ENCODE peak calls at places on chromosomes 7 and 10, in seven cellular contexts. One of them, this sample, is unnamed.

GRCh38 chr7:20647051-20647450 is 31.6 kb downstream of the ABCB5 start:
- DNase-seq in amniotic stem cell: no peak
- DNase-seq in WTC11: no peak
- DNase-seq in GF-D8: no peak
- DNase-seq in activated CD8-positive, alpha-beta memory T cell treated with anti-CD3 and anti-CD28 coated beads, Interleukin-2, amount 50 U/mL, for 48 hours: no peak
- DNase-seq in Kasumi-1: no peak
- DNase-seq in SW480: no peak
- DNase-seq in this sample: no peak

GRCh38 chr10:25028711-25029110 is 12.3 kb downstream of the THNSL1 start:
- DNase-seq in amniotic stem cell: no peak
- DNase-seq in WTC11: no peak
- DNase-seq in GF-D8: no peak
- DNase-seq in activated CD8-positive, alpha-beta memory T cell treated with anti-CD3 and anti-CD28 coated beads, Interleukin-2, amount 50 U/mL, for 48 hours: no peak
- DNase-seq in Kasumi-1: no peak
- DNase-seq in SW480: no peak
- DNase-seq in this sample: no peak

GRCh38 chr7:13262929-13263530 is 575.6 kb downstream of the ARL4A start:
- DNase-seq in amniotic stem cell: no peak
- DNase-seq in WTC11: no peak
- DNase-seq in GF-D8: no peak
- DNase-seq in activated CD8-positive, alpha-beta memory T cell treated with anti-CD3 and anti-CD28 coated beads, Interleukin-2, amount 50 U/mL, for 48 hours: no peak
- DNase-seq in Kasumi-1: peak; percentile 27
- DNase-seq in SW480: peak; percentile 67
- DNase-seq in this sample: no peak

GRCh38 chr7:7924303-7924702 is 44.3 kb upstream of the GLCCI1 start:
- DNase-seq in amniotic stem cell: no peak
- DNase-seq in WTC11: no peak
- DNase-seq in GF-D8: no peak
- DNase-seq in activated CD8-positive, alpha-beta memory T cell treated with anti-CD3 and anti-CD28 coated beads, Interleukin-2, amount 50 U/mL, for 48 hours: no peak
- DNase-seq in Kasumi-1: no peak
- DNase-seq in SW480: no peak
- DNase-seq in this sample: no peak

GRCh38 chr7:158824028-158824427 is 5.3 kb downstream of the ESYT2 start:
- DNase-seq in amniotic stem cell: no peak
- DNase-seq in WTC11: no peak
- DNase-seq in GF-D8: peak; percentile 96
- DNase-seq in activated CD8-positive, alpha-beta memory T cell treated with anti-CD3 and anti-CD28 coated beads, Interleukin-2, amount 50 U/mL, for 48 hours: peak; percentile 60
- DNase-seq in Kasumi-1: peak; percentile 98
- DNase-seq in SW480: no peak
- DNase-seq in this sample: no peak

GRCh38 chr7:477626-478220 is 41.9 kb downstream of the PDGFA start:
- DNase-seq in amniotic stem cell: no peak
- DNase-seq in WTC11: no peak
- DNase-seq in GF-D8: no peak
- DNase-seq in activated CD8-positive, alpha-beta memory T cell treated with anti-CD3 and anti-CD28 coated beads, Interleukin-2, amount 50 U/mL, for 48 hours: no peak
- DNase-seq in Kasumi-1: no peak
- DNase-seq in SW480: no peak
- DNase-seq in this sample: peak; percentile 82

GRCh38 chr10:122307669-122308486 is 36.8 kb downstream of the BTBD16 start:
- DNase-seq in amniotic stem cell: peak; percentile 88
- DNase-seq in WTC11: no peak
- DNase-seq in GF-D8: no peak
- DNase-seq in activated CD8-positive, alpha-beta memory T cell treated with anti-CD3 and anti-CD28 coated beads, Interleukin-2, amount 50 U/mL, for 48 hours: no peak
- DNase-seq in Kasumi-1: no peak
- DNase-seq in SW480: peak; percentile 74
- DNase-seq in this sample: no peak

GRCh38 chr7:44391171-44391570 is 65.8 kb upstream of the CAMK2B start:
- DNase-seq in amniotic stem cell: no peak
- DNase-seq in WTC11: no peak
- DNase-seq in GF-D8: no peak
- DNase-seq in activated CD8-positive, alpha-beta memory T cell treated with anti-CD3 and anti-CD28 coated beads, Interleukin-2, amount 50 U/mL, for 48 hours: peak; percentile 25
- DNase-seq in Kasumi-1: no peak
- DNase-seq in SW480: no peak
- DNase-seq in this sample: peak; percentile 55

GRCh38 chr7:34939175-34939574 is 98.1 kb downstream of the DPY19L1 start:
- DNase-seq in amniotic stem cell: no peak
- DNase-seq in WTC11: no peak
- DNase-seq in GF-D8: no peak
- DNase-seq in activated CD8-positive, alpha-beta memory T cell treated with anti-CD3 and anti-CD28 coated beads, Interleukin-2, amount 50 U/mL, for 48 hours: no peak
- DNase-seq in Kasumi-1: no peak
- DNase-seq in SW480: no peak
- DNase-seq in this sample: no peak

GRCh38 chr10:49397036-49397999 is 1.4 kb upstream of the DRGX start:
- DNase-seq in amniotic stem cell: no peak
- DNase-seq in WTC11: peak; percentile 49
- DNase-seq in GF-D8: no peak
- DNase-seq in activated CD8-positive, alpha-beta memory T cell treated with anti-CD3 and anti-CD28 coated beads, Interleukin-2, amount 50 U/mL, for 48 hours: no peak
- DNase-seq in Kasumi-1: no peak
- DNase-seq in SW480: no peak
- DNase-seq in this sample: no peak

GRCh38 chr7:19080076-19080475 is 37.4 kb downstream of the TWIST1 start:
- DNase-seq in amniotic stem cell: no peak
- DNase-seq in WTC11: no peak
- DNase-seq in GF-D8: no peak
- DNase-seq in activated CD8-positive, alpha-beta memory T cell treated with anti-CD3 and anti-CD28 coated beads, Interleukin-2, amount 50 U/mL, for 48 hours: no peak
- DNase-seq in Kasumi-1: no peak
- DNase-seq in SW480: no peak
- DNase-seq in this sample: no peak

GRCh38 chr7:29547465-29547864 is 16.2 kb upstream of the PRR15 start:
- DNase-seq in amniotic stem cell: no peak
- DNase-seq in WTC11: no peak
- DNase-seq in GF-D8: no peak
- DNase-seq in activated CD8-positive, alpha-beta memory T cell treated with anti-CD3 and anti-CD28 coated beads, Interleukin-2, amount 50 U/mL, for 48 hours: no peak
- DNase-seq in Kasumi-1: no peak
- DNase-seq in SW480: no peak
- DNase-seq in this sample: no peak

GRCh38 chr10:85008493-85009181 is 680.2 kb downstream of the CCSER2 start:
- DNase-seq in amniotic stem cell: no peak
- DNase-seq in WTC11: no peak
- DNase-seq in GF-D8: no peak
- DNase-seq in activated CD8-positive, alpha-beta memory T cell treated with anti-CD3 and anti-CD28 coated beads, Interleukin-2, amount 50 U/mL, for 48 hours: no peak
- DNase-seq in Kasumi-1: no peak
- DNase-seq in SW480: no peak
- DNase-seq in this sample: no peak

GRCh38 chr7:138924551-138925225 is 56.5 kb downstream of the KIAA1549 start:
- DNase-seq in amniotic stem cell: no peak
- DNase-seq in WTC11: no peak
- DNase-seq in GF-D8: no peak
- DNase-seq in activated CD8-positive, alpha-beta memory T cell treated with anti-CD3 and anti-CD28 coated beads, Interleukin-2, amount 50 U/mL, for 48 hours: no peak
- DNase-seq in Kasumi-1: no peak
- DNase-seq in SW480: no peak
- DNase-seq in this sample: no peak

GRCh38 chr10:70174058-70174741 is 3.9 kb upstream of the SAR1A start:
- DNase-seq in amniotic stem cell: no peak
- DNase-seq in WTC11: no peak
- DNase-seq in GF-D8: peak; percentile 26
- DNase-seq in activated CD8-positive, alpha-beta memory T cell treated with anti-CD3 and anti-CD28 coated beads, Interleukin-2, amount 50 U/mL, for 48 hours: no peak
- DNase-seq in Kasumi-1: no peak
- DNase-seq in SW480: peak; percentile 36
- DNase-seq in this sample: no peak

GRCh38 chr10:12417341-12417740 is 68.0 kb downstream of the CAMK1D start:
- DNase-seq in amniotic stem cell: no peak
- DNase-seq in WTC11: no peak
- DNase-seq in GF-D8: no peak
- DNase-seq in activated CD8-positive, alpha-beta memory T cell treated with anti-CD3 and anti-CD28 coated beads, Interleukin-2, amount 50 U/mL, for 48 hours: no peak
- DNase-seq in Kasumi-1: no peak
- DNase-seq in SW480: no peak
- DNase-seq in this sample: no peak

GRCh38 chr7:97025983-97026704 is 1.5 kb upstream of the DLX5 start:
- DNase-seq in amniotic stem cell: no peak
- DNase-seq in WTC11: no peak
- DNase-seq in GF-D8: no peak
- DNase-seq in activated CD8-positive, alpha-beta memory T cell treated with anti-CD3 and anti-CD28 coated beads, Interleukin-2, amount 50 U/mL, for 48 hours: peak; percentile 60
- DNase-seq in Kasumi-1: peak; percentile 45
- DNase-seq in SW480: no peak
- DNase-seq in this sample: no peak

GRCh38 chr7:33054261-33054964 is 8.2 kb downstream of the NT5C3A start:
- DNase-seq in amniotic stem cell: no peak
- DNase-seq in WTC11: no peak
- DNase-seq in GF-D8: peak; percentile 58
- DNase-seq in activated CD8-positive, alpha-beta memory T cell treated with anti-CD3 and anti-CD28 coated beads, Interleukin-2, amount 50 U/mL, for 48 hours: no peak
- DNase-seq in Kasumi-1: peak; percentile 30
- DNase-seq in SW480: no peak
- DNase-seq in this sample: no peak

GRCh38 chr10:102647433-102648268 is 3.4 kb downstream of the TRIM8 start:
- DNase-seq in amniotic stem cell: no peak
- DNase-seq in WTC11: no peak
- DNase-seq in GF-D8: no peak
- DNase-seq in activated CD8-positive, alpha-beta memory T cell treated with anti-CD3 and anti-CD28 coated beads, Interleukin-2, amount 50 U/mL, for 48 hours: no peak
- DNase-seq in Kasumi-1: no peak
- DNase-seq in SW480: no peak
- DNase-seq in this sample: no peak

GRCh38 chr10:4359003-4359402 is 467.0 kb upstream of the AKR1E2 start:
- DNase-seq in amniotic stem cell: no peak
- DNase-seq in WTC11: peak; percentile 21
- DNase-seq in GF-D8: no peak
- DNase-seq in activated CD8-positive, alpha-beta memory T cell treated with anti-CD3 and anti-CD28 coated beads, Interleukin-2, amount 50 U/mL, for 48 hours: no peak
- DNase-seq in Kasumi-1: no peak
- DNase-seq in SW480: no peak
- DNase-seq in this sample: no peak

GRCh38 chr10:79321494-79321882 is 25.8 kb upstream of the PPIF start:
- DNase-seq in amniotic stem cell: no peak
- DNase-seq in WTC11: no peak
- DNase-seq in GF-D8: no peak
- DNase-seq in activated CD8-positive, alpha-beta memory T cell treated with anti-CD3 and anti-CD28 coated beads, Interleukin-2, amount 50 U/mL, for 48 hours: no peak
- DNase-seq in Kasumi-1: no peak
- DNase-seq in SW480: no peak
- DNase-seq in this sample: no peak

GRCh38 chr10:71486465-71487114 is 89.9 kb downstream of the CDH23 start:
- DNase-seq in amniotic stem cell: no peak
- DNase-seq in WTC11: peak; percentile 90
- DNase-seq in GF-D8: no peak
- DNase-seq in activated CD8-positive, alpha-beta memory T cell treated with anti-CD3 and anti-CD28 coated beads, Interleukin-2, amount 50 U/mL, for 48 hours: peak; percentile 82
- DNase-seq in Kasumi-1: peak; percentile 51
- DNase-seq in SW480: peak; percentile 13
- DNase-seq in this sample: no peak

GRCh38 chr10:131310904-131311660 is 439 bp downstream of the TCERG1L start:
- DNase-seq in amniotic stem cell: no peak
- DNase-seq in WTC11: no peak
- DNase-seq in GF-D8: no peak
- DNase-seq in activated CD8-positive, alpha-beta memory T cell treated with anti-CD3 and anti-CD28 coated beads, Interleukin-2, amount 50 U/mL, for 48 hours: no peak
- DNase-seq in Kasumi-1: no peak
- DNase-seq in SW480: no peak
- DNase-seq in this sample: peak; percentile 88

GRCh38 chr10:11181996-11182395 is 164.3 kb downstream of the CELF2 start:
- DNase-seq in amniotic stem cell: no peak
- DNase-seq in WTC11: no peak
- DNase-seq in GF-D8: no peak
- DNase-seq in activated CD8-positive, alpha-beta memory T cell treated with anti-CD3 and anti-CD28 coated beads, Interleukin-2, amount 50 U/mL, for 48 hours: no peak
- DNase-seq in Kasumi-1: no peak
- DNase-seq in SW480: no peak
- DNase-seq in this sample: no peak

GRCh38 chr10:17005621-17006566 is 123.7 kb downstream of the CUBN start:
- DNase-seq in amniotic stem cell: no peak
- DNase-seq in WTC11: no peak
- DNase-seq in GF-D8: no peak
- DNase-seq in activated CD8-positive, alpha-beta memory T cell treated with anti-CD3 and anti-CD28 coated beads, Interleukin-2, amount 50 U/mL, for 48 hours: no peak
- DNase-seq in Kasumi-1: no peak
- DNase-seq in SW480: no peak
- DNase-seq in this sample: no peak

GRCh38 chr7:154914580-154915380 is 88.1 kb downstream of the PAXIP1 start:
- DNase-seq in amniotic stem cell: no peak
- DNase-seq in WTC11: peak; percentile 35
- DNase-seq in GF-D8: no peak
- DNase-seq in activated CD8-positive, alpha-beta memory T cell treated with anti-CD3 and anti-CD28 coated beads, Interleukin-2, amount 50 U/mL, for 48 hours: peak; percentile 53
- DNase-seq in Kasumi-1: no peak
- DNase-seq in SW480: no peak
- DNase-seq in this sample: peak; percentile 86

GRCh38 chr7:111112439-111112838 is 21.5 kb downstream of the LRRN3 start:
- DNase-seq in amniotic stem cell: no peak
- DNase-seq in WTC11: no peak
- DNase-seq in GF-D8: no peak
- DNase-seq in activated CD8-positive, alpha-beta memory T cell treated with anti-CD3 and anti-CD28 coated beads, Interleukin-2, amount 50 U/mL, for 48 hours: no peak
- DNase-seq in Kasumi-1: no peak
- DNase-seq in SW480: no peak
- DNase-seq in this sample: no peak

GRCh38 chr7:113873554-113874151 is 45.2 kb downstream of the PPP1R3A start:
- DNase-seq in amniotic stem cell: no peak
- DNase-seq in WTC11: no peak
- DNase-seq in GF-D8: no peak
- DNase-seq in activated CD8-positive, alpha-beta memory T cell treated with anti-CD3 and anti-CD28 coated beads, Interleukin-2, amount 50 U/mL, for 48 hours: no peak
- DNase-seq in Kasumi-1: no peak
- DNase-seq in SW480: no peak
- DNase-seq in this sample: no peak

GRCh38 chr10:101002456-101002855 is 2.8 kb downstream of the LZTS2 start:
- DNase-seq in amniotic stem cell: no peak
- DNase-seq in WTC11: no peak
- DNase-seq in GF-D8: no peak
- DNase-seq in activated CD8-positive, alpha-beta memory T cell treated with anti-CD3 and anti-CD28 coated beads, Interleukin-2, amount 50 U/mL, for 48 hours: no peak
- DNase-seq in Kasumi-1: no peak
- DNase-seq in SW480: no peak
- DNase-seq in this sample: no peak

GRCh38 chr7:141709318-141709717 is 1.2 kb downstream of the WEE2 start:
- DNase-seq in amniotic stem cell: no peak
- DNase-seq in WTC11: no peak
- DNase-seq in GF-D8: no peak
- DNase-seq in activated CD8-positive, alpha-beta memory T cell treated with anti-CD3 and anti-CD28 coated beads, Interleukin-2, amount 50 U/mL, for 48 hours: no peak
- DNase-seq in Kasumi-1: no peak
- DNase-seq in SW480: no peak
- DNase-seq in this sample: no peak

GRCh38 chr7:17369686-17370426 is 71.4 kb downstream of the AHR start:
- DNase-seq in amniotic stem cell: peak; percentile 54
- DNase-seq in WTC11: no peak
- DNase-seq in GF-D8: peak; percentile 84
- DNase-seq in activated CD8-positive, alpha-beta memory T cell treated with anti-CD3 and anti-CD28 coated beads, Interleukin-2, amount 50 U/mL, for 48 hours: no peak
- DNase-seq in Kasumi-1: peak; percentile 73
- DNase-seq in SW480: no peak
- DNase-seq in this sample: no peak

GRCh38 chr7:80781561-80781979 is 137.3 kb downstream of the SEMA3C start:
- DNase-seq in amniotic stem cell: no peak
- DNase-seq in WTC11: no peak
- DNase-seq in GF-D8: no peak
- DNase-seq in activated CD8-positive, alpha-beta memory T cell treated with anti-CD3 and anti-CD28 coated beads, Interleukin-2, amount 50 U/mL, for 48 hours: no peak
- DNase-seq in Kasumi-1: no peak
- DNase-seq in SW480: no peak
- DNase-seq in this sample: no peak

GRCh38 chr7:133669061-133669455 is 416.2 kb downstream of the EXOC4 start:
- DNase-seq in amniotic stem cell: no peak
- DNase-seq in WTC11: peak; percentile 16
- DNase-seq in GF-D8: no peak
- DNase-seq in activated CD8-positive, alpha-beta memory T cell treated with anti-CD3 and anti-CD28 coated beads, Interleukin-2, amount 50 U/mL, for 48 hours: no peak
- DNase-seq in Kasumi-1: no peak
- DNase-seq in SW480: no peak
- DNase-seq in this sample: no peak

GRCh38 chr10:119268871-119269506 is 61.6 kb downstream of the GRK5 start:
- DNase-seq in amniotic stem cell: no peak
- DNase-seq in WTC11: no peak
- DNase-seq in GF-D8: no peak
- DNase-seq in activated CD8-positive, alpha-beta memory T cell treated with anti-CD3 and anti-CD28 coated beads, Interleukin-2, amount 50 U/mL, for 48 hours: peak; percentile 76
- DNase-seq in Kasumi-1: peak; percentile 15
- DNase-seq in SW480: no peak
- DNase-seq in this sample: no peak